ENCODE peak calls at places on chromosomes 6 and 20, in ten cellular contexts. One of them, this sample, is unnamed.

GRCh38 chr6:114762145-114762544 is 419.3 kb upstream of the HS3ST5 start:
- DNase-seq in effector memory CD8-positive, alpha-beta T cell: no peak
- DNase-seq in astrocyte of the spinal cord: no peak
- DNase-seq in Ammon's horn: peak; percentile 57
- DNase-seq in vagina: no peak
- DNase-seq in GM13976: no peak
- DNase-seq in body of pancreas: no peak
- DNase-seq in EL: no peak
- DNase-seq in stromal cell of bone marrow: no peak
- DNase-seq in skeletal muscle cell: no peak
- DNase-seq in this sample: no peak

GRCh38 chr6:168864541-168865495 is 388.8 kb downstream of the THBS2 start:
- DNase-seq in stromal cell of bone marrow: no peak
- DNase-seq in GM13976: no peak
- DNase-seq in EL: no peak
- DNase-seq in body of pancreas: no peak
- DNase-seq in effector memory CD8-positive, alpha-beta T cell: no peak
- DNase-seq in Ammon's horn: peak; percentile 78
- DNase-seq in astrocyte of the spinal cord: no peak
- DNase-seq in skeletal muscle cell: no peak
- DNase-seq in vagina: no peak
- DNase-seq in this sample: no peak

GRCh38 chr6:160428069-160428430 is 79.9 kb downstream of the SLC22A3 start:
- DNase-seq in body of pancreas: peak; percentile 71
- DNase-seq in effector memory CD8-positive, alpha-beta T cell: no peak
- DNase-seq in skeletal muscle cell: peak; percentile 87
- DNase-seq in EL: no peak
- DNase-seq in vagina: no peak
- DNase-seq in Ammon's horn: peak; percentile 41
- DNase-seq in GM13976: no peak
- DNase-seq in stromal cell of bone marrow: no peak
- DNase-seq in astrocyte of the spinal cord: no peak
- DNase-seq in this sample: peak; percentile 45

GRCh38 chr20:13280609-13281324 is 59.7 kb downstream of the ISM1 start:
- DNase-seq in Ammon's horn: no peak
- DNase-seq in vagina: no peak
- DNase-seq in effector memory CD8-positive, alpha-beta T cell: no peak
- DNase-seq in body of pancreas: no peak
- DNase-seq in EL: no peak
- DNase-seq in stromal cell of bone marrow: no peak
- DNase-seq in GM13976: no peak
- DNase-seq in astrocyte of the spinal cord: no peak
- DNase-seq in skeletal muscle cell: no peak
- DNase-seq in this sample: no peak

GRCh38 chr6:155253337-155253736 is 10.5 kb upstream of the CLDN20 start:
- DNase-seq in body of pancreas: no peak
- DNase-seq in EL: no peak
- DNase-seq in astrocyte of the spinal cord: no peak
- DNase-seq in stromal cell of bone marrow: no peak
- DNase-seq in GM13976: no peak
- DNase-seq in effector memory CD8-positive, alpha-beta T cell: no peak
- DNase-seq in vagina: no peak
- DNase-seq in skeletal muscle cell: no peak
- DNase-seq in Ammon's horn: no peak
- DNase-seq in this sample: no peak

GRCh38 chr6:170258395-170258794 is 32.5 kb downstream of the DLL1 start:
- DNase-seq in skeletal muscle cell: no peak
- DNase-seq in Ammon's horn: no peak
- DNase-seq in vagina: no peak
- DNase-seq in effector memory CD8-positive, alpha-beta T cell: no peak
- DNase-seq in astrocyte of the spinal cord: no peak
- DNase-seq in body of pancreas: no peak
- DNase-seq in GM13976: no peak
- DNase-seq in stromal cell of bone marrow: no peak
- DNase-seq in EL: no peak
- DNase-seq in this sample: no peak

GRCh38 chr6:41462980-41463930 is 82.9 kb upstream of the FOXP4 start:
- DNase-seq in astrocyte of the spinal cord: peak; percentile 52
- DNase-seq in body of pancreas: peak; percentile 81
- DNase-seq in GM13976: peak; percentile 81
- DNase-seq in effector memory CD8-positive, alpha-beta T cell: no peak
- DNase-seq in vagina: no peak
- DNase-seq in Ammon's horn: peak; percentile 32
- DNase-seq in skeletal muscle cell: no peak
- DNase-seq in EL: peak; percentile 75
- DNase-seq in stromal cell of bone marrow: peak; percentile 28
- DNase-seq in this sample: peak; percentile 68

GRCh38 chr6:5457036-5457435 is 195.7 kb downstream of the FARS2 start:
- DNase-seq in body of pancreas: peak; percentile 18
- DNase-seq in Ammon's horn: peak; percentile 57
- DNase-seq in skeletal muscle cell: no peak
- DNase-seq in effector memory CD8-positive, alpha-beta T cell: no peak
- DNase-seq in EL: no peak
- DNase-seq in GM13976: no peak
- DNase-seq in vagina: no peak
- DNase-seq in astrocyte of the spinal cord: peak; percentile 37
- DNase-seq in stromal cell of bone marrow: no peak
- DNase-seq in this sample: peak; percentile 91

GRCh38 chr20:49478754-49479689 is 3.4 kb downstream of the KCNB1 start:
- DNase-seq in effector memory CD8-positive, alpha-beta T cell: no peak
- DNase-seq in body of pancreas: no peak
- DNase-seq in skeletal muscle cell: no peak
- DNase-seq in GM13976: no peak
- DNase-seq in astrocyte of the spinal cord: no peak
- DNase-seq in vagina: no peak
- DNase-seq in EL: no peak
- DNase-seq in stromal cell of bone marrow: no peak
- DNase-seq in Ammon's horn: no peak
- DNase-seq in this sample: peak; percentile 20

GRCh38 chr6:150740453-150740852 is 125.0 kb upstream of the MTHFD1L start:
- DNase-seq in stromal cell of bone marrow: no peak
- DNase-seq in Ammon's horn: peak; percentile 38
- DNase-seq in EL: no peak
- DNase-seq in astrocyte of the spinal cord: no peak
- DNase-seq in effector memory CD8-positive, alpha-beta T cell: no peak
- DNase-seq in vagina: no peak
- DNase-seq in GM13976: no peak
- DNase-seq in skeletal muscle cell: no peak
- DNase-seq in body of pancreas: no peak
- DNase-seq in this sample: no peak

GRCh38 chr6:30685977-30686907 is at the start of gene PPP1R18:
- DNase-seq in Ammon's horn: peak; percentile 50
- DNase-seq in astrocyte of the spinal cord: no peak
- DNase-seq in effector memory CD8-positive, alpha-beta T cell: peak; percentile 63
- DNase-seq in EL: peak; percentile 79
- DNase-seq in body of pancreas: peak; percentile 62
- DNase-seq in vagina: no peak
- DNase-seq in stromal cell of bone marrow: peak; percentile 47
- DNase-seq in GM13976: peak; percentile 85
- DNase-seq in skeletal muscle cell: no peak
- DNase-seq in this sample: peak; percentile 74

GRCh38 chr6:76876922-76877553 is 586.3 kb downstream of the HTR1B start:
- DNase-seq in astrocyte of the spinal cord: peak; percentile 38
- DNase-seq in vagina: no peak
- DNase-seq in effector memory CD8-positive, alpha-beta T cell: no peak
- DNase-seq in stromal cell of bone marrow: no peak
- DNase-seq in skeletal muscle cell: no peak
- DNase-seq in Ammon's horn: no peak
- DNase-seq in GM13976: peak; percentile 32
- DNase-seq in body of pancreas: peak; percentile 75
- DNase-seq in EL: peak; percentile 79
- DNase-seq in this sample: no peak

GRCh38 chr20:7180261-7181045 is 413.0 kb downstream of the BMP2 start:
- DNase-seq in vagina: no peak
- DNase-seq in Ammon's horn: no peak
- DNase-seq in astrocyte of the spinal cord: peak; percentile 45
- DNase-seq in GM13976: no peak
- DNase-seq in stromal cell of bone marrow: no peak
- DNase-seq in EL: no peak
- DNase-seq in effector memory CD8-positive, alpha-beta T cell: no peak
- DNase-seq in skeletal muscle cell: peak; percentile 18
- DNase-seq in body of pancreas: no peak
- DNase-seq in this sample: peak; percentile 88

GRCh38 chr6:29790626-29791025 is 37.0 kb upstream of the HLA-G start:
- DNase-seq in EL: no peak
- DNase-seq in body of pancreas: no peak
- DNase-seq in Ammon's horn: no peak
- DNase-seq in astrocyte of the spinal cord: no peak
- DNase-seq in stromal cell of bone marrow: no peak
- DNase-seq in effector memory CD8-positive, alpha-beta T cell: no peak
- DNase-seq in GM13976: no peak
- DNase-seq in skeletal muscle cell: no peak
- DNase-seq in vagina: no peak
- DNase-seq in this sample: peak; percentile 43

GRCh38 chr20:17720755-17721154 is 21.0 kb downstream of the BANF2 start:
- DNase-seq in effector memory CD8-positive, alpha-beta T cell: no peak
- DNase-seq in EL: no peak
- DNase-seq in Ammon's horn: no peak
- DNase-seq in skeletal muscle cell: no peak
- DNase-seq in body of pancreas: no peak
- DNase-seq in stromal cell of bone marrow: no peak
- DNase-seq in astrocyte of the spinal cord: no peak
- DNase-seq in GM13976: no peak
- DNase-seq in vagina: no peak
- DNase-seq in this sample: no peak

GRCh38 chr6:125041740-125042459 is 79.7 kb downstream of the RNF217 start:
- DNase-seq in GM13976: no peak
- DNase-seq in skeletal muscle cell: peak; percentile 50
- DNase-seq in stromal cell of bone marrow: peak; percentile 25
- DNase-seq in effector memory CD8-positive, alpha-beta T cell: no peak
- DNase-seq in Ammon's horn: no peak
- DNase-seq in body of pancreas: no peak
- DNase-seq in astrocyte of the spinal cord: peak; percentile 13
- DNase-seq in EL: peak; percentile 54
- DNase-seq in vagina: no peak
- DNase-seq in this sample: peak; percentile 66

This sample was measured in MCF 10A.